ENCODE peak calls at places on chromosomes 16 and 17, in six cellular contexts. B is GM06990; R is right cardiac atrium; N is body of pancreas; Y is lower leg skin; T is CD8-positive, alpha-beta T cell. G is an unnamed sample.

GRCh38 chr17:65434878-65435277 is 126.6 kb downstream of the AXIN2 start:
- DNase-seq in B (no peak), R (no peak), N (no peak), Y (no peak), T (no peak), G (no peak)

GRCh38 chr16:89334988-89335802 is 117.7 kb downstream of the ZNF778 start:
- DNase-seq in B (no peak), R (peak; percentile 74), N (peak; percentile 13), Y (no peak), T (no peak), G (no peak)

GRCh38 chr17:50130778-50131317 is 888 bp upstream of the SAMD14 start:
- DNase-seq in B (no peak), R (peak; percentile 29), N (no peak), Y (no peak), T (no peak), G (no peak)

GRCh38 chr16:80123189-80123588 is 417.6 kb upstream of the DYNLRB2 start:
- DNase-seq in B (no peak), R (no peak), N (no peak), Y (no peak), T (no peak), G (no peak)

GRCh38 chr17:53353919-53354351 is 468.8 kb upstream of the KIF2B start:
- DNase-seq in B (no peak), R (peak; percentile 8), N (peak; percentile 63), Y (no peak), T (no peak), G (no peak)

GRCh38 chr16:28821874-28822519 is 802 bp upstream of the ATXN2L start:
- DNase-seq in B (no peak), R (no peak), N (no peak), Y (no peak), T (no peak), G (no peak)

GRCh38 chr17:41026668-41027471 is at the start of gene KRTAP1-5:
- DNase-seq in B (no peak), R (no peak), N (peak; percentile 39), Y (no peak), T (no peak), G (no peak)

GRCh38 chr17:60090412-60090811 is 11.7 kb upstream of the HEATR6 start:
- DNase-seq in B (no peak), R (no peak), N (no peak), Y (no peak), T (no peak), G (no peak)

GRCh38 chr17:38716368-38717005 is 11.4 kb downstream of the MLLT6 start:
- DNase-seq in B (no peak), R (no peak), N (no peak), Y (no peak), T (no peak), G (no peak)

GRCh38 chr16:74666425-74667214 is at the start of gene RFWD3:
- DNase-seq in B (peak; percentile 93), R (peak; percentile 98), N (peak; percentile 99), Y (peak; percentile 100), T (peak; percentile 93), G (peak; percentile 97)

GRCh38 chr16:70700101-70701020 is 14.5 kb upstream of the MTSS2 start:
- DNase-seq in B (no peak), R (peak; percentile 88), N (peak; percentile 56), Y (no peak), T (no peak), G (no peak)

GRCh38 chr17:74901353-74902145 is 8.1 kb upstream of the FADS6 start:
- DNase-seq in B (no peak), R (no peak), N (no peak), Y (no peak), T (no peak), G (no peak)

GRCh38 chr17:74190807-74191206 is 12.7 kb upstream of the RPL38 start:
- DNase-seq in B (no peak), R (peak; percentile 64), N (no peak), Y (no peak), T (no peak), G (peak; percentile 61)

GRCh38 chr17:3826191-3826590 is 19.9 kb downstream of the NCBP3 start:
- DNase-seq in B (no peak), R (no peak), N (no peak), Y (no peak), T (no peak), G (no peak)

GRCh38 chr16:1774456-1774795 is 1.5 kb upstream of the MRPS34 start:
- DNase-seq in B (peak; percentile 9), R (peak; percentile 55), N (no peak), Y (no peak), T (no peak), G (no peak)

GRCh38 chr17:6449307-6449706 is 5.1 kb downstream of the PIMREG start:
- DNase-seq in B (no peak), R (no peak), N (no peak), Y (no peak), T (no peak), G (peak; percentile 50)

GRCh38 chr16:3645504-3646347 is 8.8 kb upstream of the DNASE1 start:
- DNase-seq in B (no peak), R (no peak), N (peak; percentile 43), Y (peak; percentile 78), T (no peak), G (peak; percentile 47)

GRCh38 chr17:5562172-5562571 is 22.1 kb downstream of the NLRP1 start:
- DNase-seq in B (no peak), R (no peak), N (no peak), Y (no peak), T (no peak), G (no peak)

GRCh38 chr17:7004398-7005253 is 7.8 kb upstream of the RNASEK start:
- DNase-seq in B (no peak), R (peak; percentile 62), N (no peak), Y (no peak), T (no peak), G (peak; percentile 80)

GRCh38 chr17:67244621-67245072 is 349 bp downstream of the HELZ start:
- DNase-seq in B (no peak), R (peak; percentile 61), N (no peak), Y (no peak), T (no peak), G (peak; percentile 88)

GRCh38 chr17:2946130-2946529 is 117.3 kb downstream of the OR1D5 start:
- DNase-seq in B (no peak), R (no peak), N (no peak), Y (no peak), T (no peak), G (no peak)

GRCh38 chr16:27452569-27453475 is 50.8 kb downstream of the IL21R start:
- DNase-seq in B (peak; percentile 50), R (peak; percentile 35), N (no peak), Y (no peak), T (no peak), G (no peak)

GRCh38 chr16:58000706-58001676 is at the start of gene USB1:
- DNase-seq in B (peak; percentile 96), R (peak; percentile 95), N (peak; percentile 87), Y (peak; percentile 96), T (peak; percentile 85), G (peak; percentile 98)

GRCh38 chr16:9348912-9349311 is 257.5 kb downstream of the HAPSTR1 start:
- DNase-seq in B (no peak), R (no peak), N (no peak), Y (no peak), T (no peak), G (no peak)

GRCh38 chr16:9345889-9346288 is 254.4 kb downstream of the HAPSTR1 start:
- DNase-seq in B (no peak), R (no peak), N (no peak), Y (peak; percentile 21), T (no peak), G (no peak)

GRCh38 chr16:9351841-9352434 is 260.5 kb downstream of the HAPSTR1 start:
- DNase-seq in B (no peak), R (no peak), N (peak; percentile 26), Y (peak; percentile 63), T (no peak), G (no peak)

GRCh38 chr16:9351440-9351839 is 260.0 kb downstream of the HAPSTR1 start:
- DNase-seq in B (no peak), R (no peak), N (peak; percentile 95), Y (peak; percentile 77), T (no peak), G (no peak)
- H3K4me3 ChIP-seq in B (no peak overlapping the region), R (no peak overlapping the region), N (no peak overlapping the region), Y (no peak overlapping the region), T (no peak overlapping the region), G (no peak overlapping the region)

DNA sequence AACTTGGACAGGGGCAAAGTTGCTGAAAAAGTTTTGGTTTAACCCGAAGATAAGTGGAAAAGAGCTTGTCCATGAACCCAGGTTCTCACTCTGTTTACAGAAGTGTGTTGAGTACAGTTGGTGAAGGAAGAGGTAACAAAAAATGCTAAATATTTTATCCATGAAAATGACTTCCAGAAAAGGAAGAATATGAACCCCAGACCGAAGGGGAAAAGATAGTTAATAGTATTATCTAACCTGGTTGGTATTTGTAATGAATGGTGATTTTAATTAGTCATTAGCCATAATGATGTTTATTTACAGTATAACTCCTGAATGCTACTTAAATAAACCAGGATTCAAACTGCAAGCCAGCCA is 574 bp upstream of the TMEM106A start:
- DNase-seq in B (no peak), R (no peak), N (no peak), Y (no peak), T (no peak), G (no peak)
- H3K4me3 ChIP-seq in B (peak overlapping the region; percentile 78), R (peak overlapping the region; percentile 74), N (peak overlapping the region; percentile 50), Y (no peak overlapping the region), T (peak overlapping the region; percentile 95), G (peak overlapping the region; percentile 69)

GRCh38 chr17:35069311-35069710 is 5.8 kb upstream of the RFFL start:
- DNase-seq in B (no peak), R (no peak), N (no peak), Y (no peak), T (no peak), G (no peak)
- H3K4me3 ChIP-seq in B (peak overlapping the region; percentile 18), R (no peak overlapping the region), N (no peak overlapping the region), Y (no peak overlapping the region), T (no peak overlapping the region), G (no peak overlapping the region)

GRCh38 chr17:37546242-37546641 is 56.6 kb downstream of the DUSP14 start:
- DNase-seq in B (no peak), R (no peak), N (no peak), Y (no peak), T (no peak), G (no peak)
- H3K4me3 ChIP-seq in B (no peak overlapping the region), R (no peak overlapping the region), N (no peak overlapping the region), Y (no peak overlapping the region), T (no peak overlapping the region), G (no peak overlapping the region)

GRCh38 chr17:16380640-16381495 is at the start of gene UBB:
- DNase-seq in B (peak; percentile 97), R (peak; percentile 98), N (peak; percentile 98), Y (peak; percentile 99), T (peak; percentile 90), G (peak; percentile 98)

GRCh38 chr17:16379654-16380053 is 1.2 kb upstream of the UBB start:
- DNase-seq in B (no peak), R (no peak), N (no peak), Y (no peak), T (no peak), G (peak; percentile 61)

GRCh38 chr17:16381496-16381820 is 567 bp downstream of the UBB start:
- DNase-seq in B (no peak), R (no peak), N (no peak), Y (no peak), T (no peak), G (no peak)

GRCh38 chr17:16384557-16384956 is 3.7 kb downstream of the UBB start:
- DNase-seq in B (no peak), R (no peak), N (no peak), Y (no peak), T (no peak), G (no peak)

GRCh38 chr17:16383216-16383615 is 2.3 kb downstream of the UBB start:
- DNase-seq in B (no peak), R (no peak), N (no peak), Y (no peak), T (no peak), G (no peak)
- H3K4me3 ChIP-seq in B (peak overlapping the region; percentile 77), R (no peak overlapping the region), N (no peak overlapping the region), Y (no peak overlapping the region), T (no peak overlapping the region), G (peak overlapping the region; percentile 79)

GRCh38 chr16:67151431-67152097 is 766 bp upstream of the B3GNT9 start:
- DNase-seq in B (no peak), R (no peak), N (no peak), Y (no peak), T (no peak), G (no peak)
- H3K4me3 ChIP-seq in B (no peak overlapping the region), R (no peak overlapping the region), N (no peak overlapping the region), Y (no peak overlapping the region), T (no peak overlapping the region), G (no peak overlapping the region)